ENCODE peak calls at places on chromosomes 16 and 17, in ten cellular contexts. E, H, T, G, C, Y, D, R, M and W are unnamed samples.

GRCh38 chr17:40801157-40801556 is 1.4 kb upstream of the KRT28 start:
- DNase-seq in E (no peak), H (no peak), T (no peak), G (no peak), C (no peak), Y (no peak), D (no peak), R (no peak), M (no peak), W (no peak)

GRCh38 chr17:79280822-79281572 is 206.4 kb downstream of the ENGASE start:
- DNase-seq in E (no peak), H (no peak), T (no peak), G (no peak), C (no peak), Y (no peak), D (no peak), R (no peak), M (no peak), W (no peak)

GRCh38 chr17:31811021-31811565 is 48.0 kb downstream of the COPRS start:
- DNase-seq in E (no peak), H (no peak), T (no peak), G (no peak), C (no peak), Y (no peak), D (no peak), R (no peak), M (no peak), W (no peak)

GRCh38 chr17:75270218-75270965 is 639 bp downstream of the MIF4GD start:
- DNase-seq in E (peak; percentile 35), H (peak; percentile 92), T (no peak), G (peak; percentile 67), C (peak; percentile 86), Y (no peak), D (peak; percentile 35), R (peak; percentile 70), M (peak; percentile 66), W (no peak)

GRCh38 chr16:68338326-68339119 is 27.7 kb downstream of the PRMT7 start:
- DNase-seq in E (no peak), H (no peak), T (no peak), G (no peak), C (no peak), Y (no peak), D (no peak), R (no peak), M (no peak), W (no peak)

GRCh38 chr16:24700549-24701392 is 28.7 kb upstream of the TNRC6A start:
- DNase-seq in E (peak; percentile 96), H (peak; percentile 28), T (no peak), G (peak; percentile 86), C (peak; percentile 94), Y (no peak), D (peak; percentile 95), R (peak; percentile 89), M (peak; percentile 18), W (no peak)

GRCh38 chr17:12128946-12129345 is 108.3 kb downstream of the MAP2K4 start:
- DNase-seq in E (no peak), H (no peak), T (no peak), G (no peak), C (no peak), Y (no peak), D (no peak), R (no peak), M (no peak), W (no peak)

GRCh38 chr16:87044829-87045228 is 272.4 kb downstream of the C16orf95 start:
- DNase-seq in E (no peak), H (no peak), T (no peak), G (no peak), C (no peak), Y (no peak), D (no peak), R (no peak), M (no peak), W (no peak)

GRCh38 chr16:53056528-53056881 is 1.7 kb downstream of the CHD9 start:
- DNase-seq in E (no peak), H (no peak), T (no peak), G (no peak), C (peak; percentile 67), Y (no peak), D (no peak), R (peak; percentile 49), M (no peak), W (no peak)

GRCh38 chr17:65028537-65028843 is 28.1 kb downstream of the GNA13 start:
- DNase-seq in E (no peak), H (no peak), T (no peak), G (no peak), C (no peak), Y (no peak), D (no peak), R (no peak), M (no peak), W (no peak)

GRCh38 chr16:81711609-81712329 is 67.3 kb upstream of the PLCG2 start:
- DNase-seq in E (no peak), H (peak; percentile 41), T (no peak), G (no peak), C (peak; percentile 96), Y (no peak), D (no peak), R (peak; percentile 81), M (no peak), W (no peak)
- H3K27ac ChIP-seq in E (no peak overlapping the region), H (no peak overlapping the region), T (no peak overlapping the region), G (no peak overlapping the region), C (peak overlapping the region; percentile 1), Y (no peak overlapping the region), D (no peak overlapping the region), R (no peak overlapping the region), M (peak overlapping the region; percentile 3), W (no peak overlapping the region)

GRCh38 chr17:50853781-50854180 is 12.4 kb downstream of the TOB1 start:
- DNase-seq in E (no peak), H (no peak), T (no peak), G (no peak), C (no peak), Y (no peak), D (no peak), R (no peak), M (no peak), W (no peak)
- H3K9me3 ChIP-seq in E (no peaks in the 10 kb centered on the region), H (no peaks in the 10 kb centered on the region), T (no peaks in the 10 kb centered on the region), G (no peaks in the 10 kb centered on the region), C (no peaks in the 10 kb centered on the region), Y (peaks cover 2% of the 10 kb centered on the region), D (no peaks in the 10 kb centered on the region), R (no peaks in the 10 kb centered on the region), M (no peaks in the 10 kb centered on the region), W (no peaks in the 10 kb centered on the region)

GRCh38 chr17:58384900-58385299 is 32.4 kb downstream of the RNF43 start:
- DNase-seq in E (no peak), H (no peak), T (no peak), G (no peak), C (no peak), Y (no peak), D (no peak), R (no peak), M (no peak), W (no peak)

GRCh38 chr17:58385359-58385899 is 31.9 kb downstream of the RNF43 start:
- DNase-seq in E (no peak), H (no peak), T (no peak), G (no peak), C (no peak), Y (no peak), D (no peak), R (no peak), M (no peak), W (no peak)

GRCh38 chr17:58382108-58382884 is 30.3 kb upstream of the SUPT4H1 start:
- DNase-seq in E (no peak), H (no peak), T (no peak), G (no peak), C (no peak), Y (peak; percentile 44), D (no peak), R (no peak), M (no peak), W (no peak)

GRCh38 chr17:58382885-58383248 is 30.9 kb upstream of the SUPT4H1 start:
- DNase-seq in E (no peak), H (no peak), T (no peak), G (no peak), C (no peak), Y (no peak), D (no peak), R (no peak), M (no peak), W (no peak)

DNA sequence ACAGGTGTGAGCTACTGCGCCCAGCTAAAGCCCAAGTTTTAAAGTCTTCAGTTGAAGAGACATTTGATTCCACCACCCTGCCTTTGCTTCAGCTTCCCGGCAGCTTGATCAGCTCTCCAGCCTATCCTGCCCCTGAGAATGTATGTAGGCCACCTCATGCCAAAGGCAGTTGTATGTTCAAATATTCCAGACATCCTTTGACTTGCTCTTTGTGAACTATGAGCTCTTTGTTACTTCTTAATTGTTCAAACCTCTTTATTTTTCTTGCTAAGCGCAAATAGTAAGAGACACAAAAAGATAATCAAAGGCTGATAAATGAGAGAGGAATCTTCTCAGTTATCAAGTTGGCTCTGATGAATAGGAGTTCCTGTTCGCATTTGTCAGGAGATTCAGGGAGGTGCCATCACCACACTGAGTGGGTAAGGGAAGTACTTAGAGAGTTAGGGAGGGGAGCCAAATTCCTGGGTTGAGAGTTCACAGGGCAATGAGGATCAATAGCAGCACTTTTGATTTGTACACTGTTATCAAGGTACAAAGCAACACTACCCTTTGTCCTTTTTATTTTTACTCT is 32.0 kb upstream of the SUPT4H1 start:
- DNase-seq in E (no peak), H (no peak), T (no peak), G (no peak), C (no peak), Y (no peak), D (no peak), R (no peak), M (no peak), W (no peak)
- H3K4me1 ChIP-seq in E (peaks cover 8% of the 10 kb centered on the region), H (no peaks in the 10 kb centered on the region), T (peaks cover 2% of the 10 kb centered on the region), G (no peaks in the 10 kb centered on the region), C (peaks cover 7% of the 10 kb centered on the region), Y (peaks cover 19% of the 10 kb centered on the region), D (no peaks in the 10 kb centered on the region), R (peaks cover 21% of the 10 kb centered on the region), M (peaks cover 65% of the 10 kb centered on the region), W (peaks cover 37% of the 10 kb centered on the region)

GRCh38 chr16:89365996-89366395 is 124.4 kb downstream of the ANKRD11 start:
- DNase-seq in E (no peak), H (no peak), T (no peak), G (no peak), C (no peak), Y (no peak), D (no peak), R (no peak), M (no peak), W (no peak)
- H3K27ac ChIP-seq in E (peak overlapping the region; percentile 69), H (no peak overlapping the region), T (no peak overlapping the region), G (no peak overlapping the region), C (no peak overlapping the region), Y (no peak overlapping the region), D (no peak overlapping the region), R (no peak overlapping the region), M (no peak overlapping the region), W (no peak overlapping the region)

GRCh38 chr16:64654137-64654652 is 467.7 kb downstream of the CDH11 start:
- DNase-seq in E (no peak), H (no peak), T (no peak), G (no peak), C (peak; percentile 78), Y (no peak), D (no peak), R (no peak), M (no peak), W (no peak)
- H3K9me3 ChIP-seq in E (no peaks in the 10 kb centered on the region), H (no peaks in the 10 kb centered on the region), T (no peaks in the 10 kb centered on the region), G (no peaks in the 10 kb centered on the region), C (peaks cover 4% of the 10 kb centered on the region), Y (no peaks in the 10 kb centered on the region), D (no peaks in the 10 kb centered on the region), R (no peaks in the 10 kb centered on the region), M (no peaks in the 10 kb centered on the region), W (no peaks in the 10 kb centered on the region)